ENCODE peak calls at places on chromosomes 3 and 15, in six cellular contexts. E, F, T, R, C and K are unnamed samples.

GRCh38 chr3:52398670-52399081 is 46.2 kb downstream of the SEMA3G start:
- DNase-seq in E (no peak), F (no peak), T (no peak), R (no peak), C (no peak), K (no peak)

GRCh38 chr15:62886431-62887071 is 156.0 kb upstream of the TPM1 start:
- DNase-seq in E (peak; percentile 54), F (no peak), T (no peak), R (no peak), C (peak; percentile 72), K (no peak)

GRCh38 chr15:63288778-63289378 is 11.5 kb downstream of the APH1B start:
- DNase-seq in E (peak; percentile 73), F (no peak), T (no peak), R (no peak), C (peak; percentile 29), K (no peak)

GRCh38 chr3:174333640-174334039 is 525.5 kb upstream of the NAALADL2 start:
- DNase-seq in E (no peak), F (no peak), T (no peak), R (no peak), C (no peak), K (no peak)

GRCh38 chr3:143363276-143363675 is 243.7 kb downstream of the CHST2 start:
- DNase-seq in E (peak; percentile 6), F (no peak), T (peak; percentile 57), R (no peak), C (no peak), K (no peak)

GRCh38 chr3:117350386-117350785 is 640.8 kb downstream of the TUSC7 start:
- DNase-seq in E (no peak), F (no peak), T (no peak), R (no peak), C (no peak), K (no peak)

GRCh38 chr15:91849180-91849579 is 4.3 kb upstream of the SLCO3A1 start:
- DNase-seq in E (no peak), F (no peak), T (no peak), R (no peak), C (no peak), K (no peak)

GRCh38 chr15:83714888-83715287 is 61.0 kb downstream of the ADAMTSL3 start:
- DNase-seq in E (no peak), F (no peak), T (no peak), R (no peak), C (no peak), K (no peak)

GRCh38 chr3:47159153-47159552 is 4.8 kb downstream of the SETD2 start:
- DNase-seq in E (no peak), F (no peak), T (no peak), R (no peak), C (no peak), K (no peak)

GRCh38 chr3:65619391-65620298 is 419.1 kb downstream of the MAGI1 start:
- DNase-seq in E (peak; percentile 70), F (no peak), T (peak; percentile 71), R (no peak), C (peak; percentile 12), K (no peak)